ENCODE peak calls at places on chromosome 14, in four cellular contexts. F, M, C and T are unnamed samples.

GRCh38 chr14:104085032-104085888 is at the start of gene ASPG:
- DNase-seq in F (no peak), M (no peak), C (no peak), T (no peak)

GRCh38 chr14:72610096-72610830 is 283.6 kb downstream of the DPF3 start:
- DNase-seq in F (no peak), M (no peak), C (no peak), T (no peak)

GRCh38 chr14:93099643-93100042 is 16.1 kb downstream of the ITPK1 start:
- DNase-seq in F (no peak), M (no peak), C (no peak), T (no peak)

GRCh38 chr14:68972507-68973272 is 6.4 kb downstream of the ACTN1 start:
- DNase-seq in F (no peak), M (peak; percentile 88), C (no peak), T (no peak)

GRCh38 chr14:96852823-96853422 is 55.7 kb downstream of the VRK1 start:
- DNase-seq in F (peak; percentile 26), M (peak; percentile 62), C (no peak), T (peak; percentile 54)

GRCh38 chr14:102943454-102943853 is 21.0 kb downstream of the AMN start:
- DNase-seq in F (no peak), M (no peak), C (no peak), T (no peak)

GRCh38 chr14:36513012-36513420 is 7.0 kb downstream of the NKX2-1 start:
- DNase-seq in F (no peak), M (no peak), C (no peak), T (no peak)

GRCh38 chr14:37595809-37596595 is 573 bp downstream of the TTC6 start:
- DNase-seq in F (peak; percentile 28), M (peak; percentile 70), C (no peak), T (no peak)

GRCh38 chr14:63045612-63046320 is 508 bp upstream of the KCNH5 start:
- DNase-seq in F (no peak), M (peak; percentile 33), C (no peak), T (peak; percentile 1)

GRCh38 chr14:55102141-55102547 is 26.9 kb upstream of the LGALS3 start:
- DNase-seq in F (no peak), M (peak; percentile 92), C (peak; percentile 29), T (peak; percentile 76)

GRCh38 chr14:26404927-26405326 is 192.9 kb downstream of the NOVA1 start:
- DNase-seq in F (no peak), M (no peak), C (no peak), T (no peak)

GRCh38 chr14:103343905-103344797 is 10.1 kb downstream of the EIF5 start:
- DNase-seq in F (no peak), M (no peak), C (no peak), T (no peak)

GRCh38 chr14:104220225-104221070 is 82.1 kb downstream of the KIF26A start:
- DNase-seq in F (no peak), M (no peak), C (no peak), T (no peak)

GRCh38 chr14:68636597-68636996 is 156.3 kb downstream of the ZFP36L1 start:
- DNase-seq in F (no peak), M (no peak), C (no peak), T (no peak)

GRCh38 chr14:75147423-75148071 is 20.7 kb upstream of the NEK9 start:
- DNase-seq in F (no peak), M (peak; percentile 96), C (no peak), T (peak; percentile 90)

GRCh38 chr14:78184151-78184550 is 14.0 kb downstream of the NRXN3 start:
- DNase-seq in F (no peak), M (no peak), C (no peak), T (no peak)

GRCh38 chr14:89617142-89617460 is 200.1 kb upstream of the FOXN3 start:
- DNase-seq in F (no peak), M (no peak), C (no peak), T (no peak)

GRCh38 chr14:91419044-91419397 is 1.4 kb upstream of the CCDC88C start:
- DNase-seq in F (no peak), M (no peak), C (no peak), T (no peak)

GRCh38 chr14:66746316-66747006 is 238.5 kb downstream of the GPHN start:
- DNase-seq in F (peak; percentile 57), M (peak; percentile 50), C (no peak), T (peak; percentile 67)

GRCh38 chr14:75249251-75249957 is 29.2 kb upstream of the FOS start:
- DNase-seq in F (no peak), M (no peak), C (peak; percentile 73), T (no peak)

GRCh38 chr14:105398044-105398725 is at the start of gene TEX22:
- DNase-seq in F (peak; percentile 31), M (peak; percentile 65), C (peak; percentile 85), T (peak; percentile 52)

GRCh38 chr14:105400016-105400415 is 1.7 kb downstream of the TEX22 start:
- DNase-seq in F (no peak), M (no peak), C (no peak), T (no peak)

GRCh38 chr14:105397350-105397931 is 897 bp upstream of the TEX22 start:
- DNase-seq in F (no peak), M (no peak), C (no peak), T (no peak)

GRCh38 chr14:105398726-105399440 is 545 bp downstream of the TEX22 start:
- DNase-seq in F (no peak), M (no peak), C (peak; percentile 21), T (no peak)

GRCh38 chr14:105399441-105399775 is 1.1 kb downstream of the TEX22 start:
- DNase-seq in F (no peak), M (no peak), C (no peak), T (no peak)
- H3K4me3 ChIP-seq in F (peak overlapping the region; percentile 91), M (peak overlapping the region; percentile 92), C (peak overlapping the region; percentile 70), T (peak overlapping the region; percentile 61)

DNA sequence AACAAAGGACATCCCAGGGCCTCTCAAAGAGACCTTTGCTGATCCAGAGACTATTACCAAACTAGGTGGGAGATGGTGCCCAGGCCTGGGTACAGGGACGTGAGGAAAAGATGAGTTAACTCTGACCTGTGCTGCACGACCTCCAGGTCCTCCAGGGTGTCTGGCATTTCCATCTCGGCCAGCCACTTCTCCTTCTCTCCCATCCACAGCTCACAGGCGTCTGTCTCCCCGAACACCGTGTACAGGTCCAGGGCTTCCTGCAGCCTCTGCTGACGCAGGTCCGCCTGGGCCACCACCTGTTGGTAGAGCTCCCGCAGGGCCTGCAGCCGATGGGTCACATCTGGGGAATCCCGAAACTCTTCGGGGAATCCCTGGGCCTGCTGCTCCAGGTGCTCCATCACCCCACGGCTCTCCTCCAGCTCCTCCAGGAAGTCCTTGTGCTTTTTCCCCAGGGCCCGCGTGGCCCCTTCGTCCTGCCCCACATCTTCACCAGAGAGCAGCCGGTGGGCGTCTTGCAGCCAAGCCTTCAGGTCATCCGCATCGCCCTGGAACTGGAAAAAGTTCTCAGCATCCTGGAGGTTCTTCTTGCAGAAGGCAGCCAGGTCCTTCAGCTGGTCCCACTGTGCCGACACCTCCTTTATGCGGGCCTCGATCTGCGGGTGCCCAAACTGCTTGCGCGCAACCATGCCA is 86.7 kb downstream of the SPTB start:
- DNase-seq in F (no peak), M (no peak), C (no peak), T (no peak)
- H3K27ac ChIP-seq in F (no peak overlapping the region), M (no peak overlapping the region), C (no peak overlapping the region), T (no peak overlapping the region)

GRCh38 chr14:100903672-100904185 is at the start of gene RTL1:
- DNase-seq in F (no peak), M (no peak), C (no peak), T (no peak)

GRCh38 chr14:100905166-100905565 is 1.6 kb upstream of the RTL1 start:
- DNase-seq in F (no peak), M (no peak), C (no peak), T (no peak)

GRCh38 chr14:100902792-100903191 is 730 bp downstream of the RTL1 start:
- DNase-seq in F (no peak), M (no peak), C (no peak), T (no peak)

GRCh38 chr14:100906420-100906819 is 2.9 kb upstream of the RTL1 start:
- DNase-seq in F (no peak), M (no peak), C (no peak), T (no peak)

GRCh38 chr14:100904307-100905019 is 941 bp upstream of the RTL1 start:
- DNase-seq in F (no peak), M (peak; percentile 19), C (no peak), T (no peak)
- H3K4me3 ChIP-seq in F (no peak overlapping the region), M (no peak overlapping the region), C (no peak overlapping the region), T (no peak overlapping the region)

DNA sequence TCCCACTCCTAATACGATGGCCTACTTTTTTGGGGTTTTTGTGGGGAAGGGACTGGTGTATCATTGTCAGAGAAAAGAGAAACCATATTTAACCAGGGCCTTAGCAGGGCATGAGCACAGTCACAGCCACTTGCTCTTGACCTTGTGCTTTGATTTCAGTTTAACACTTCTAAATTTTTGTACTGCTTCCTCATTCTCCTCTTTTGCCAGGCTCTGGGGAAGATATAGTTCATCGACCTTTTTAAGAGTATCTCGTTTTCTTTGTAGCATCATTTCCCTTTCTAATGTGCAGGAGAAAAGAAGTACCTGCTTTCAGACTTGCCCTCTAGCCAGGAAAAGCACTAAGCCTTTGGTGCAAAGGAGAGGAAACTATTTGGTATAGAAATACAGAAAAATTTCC is 2.2 kb downstream of the ZBTB1 start:
- DNase-seq in F (no peak), M (peak; percentile 37), C (no peak), T (no peak)
- H3K27ac ChIP-seq in F (no peak overlapping the region), M (peak overlapping the region; percentile 50), C (no peak overlapping the region), T (no peak overlapping the region)

DNA sequence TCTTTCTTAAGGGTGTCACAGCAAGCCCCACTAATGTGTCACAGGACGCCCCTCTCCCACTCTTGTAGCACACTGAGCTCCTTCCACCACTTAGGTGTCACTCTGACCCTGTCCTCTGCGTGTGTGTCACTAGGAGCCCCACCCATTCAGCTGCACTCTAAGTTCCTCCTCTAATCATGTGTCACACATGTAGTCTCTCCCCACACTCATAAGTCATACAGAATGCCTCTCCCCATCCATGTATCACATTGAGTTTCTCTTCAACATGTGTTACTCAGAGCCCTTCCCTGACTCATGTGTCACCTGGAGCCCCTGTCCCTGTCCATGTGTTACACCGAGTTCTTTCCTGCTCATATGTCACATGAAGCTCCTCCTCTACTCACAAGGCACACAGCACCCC is 31.3 kb downstream of the RTL1 start:
- DNase-seq in F (no peak), M (no peak), C (no peak), T (peak; percentile 12)
- H3K4me3 ChIP-seq in F (no peak overlapping the region), M (no peak overlapping the region), C (no peak overlapping the region), T (no peak overlapping the region)

GRCh38 chr14:20454645-20455354 is at the start of the genes APEX1 and OSGEP:
- DNase-seq in F (peak; percentile 99), M (peak; percentile 99), C (peak; percentile 96), T (peak; percentile 99)

GRCh38 chr14:20454359-20454644 is 310 bp downstream of the OSGEP start:
- DNase-seq in F (peak; percentile 89), M (no peak), C (peak; percentile 77), T (no peak)

GRCh38 chr14:20458031-20458789 is 3.0 kb downstream of the PIP4P1 start:
- DNase-seq in F (no peak), M (no peak), C (no peak), T (no peak)

GRCh38 chr14:20455355-20456300 is 602 bp downstream of the APEX1 start:
- DNase-seq in F (no peak), M (peak; percentile 97), C (peak; percentile 57), T (peak; percentile 91)

GRCh38 chr14:20456971-20457370 is 1.9 kb downstream of the APEX1 start:
- DNase-seq in F (no peak), M (no peak), C (no peak), T (no peak)
- H3K27ac ChIP-seq in F (peak overlapping the region; percentile 2), M (no peak overlapping the region), C (no peak overlapping the region), T (no peak overlapping the region)